ENCODE peak calls at places on chromosomes 11 and 22, in six cellular contexts. M is CD4-positive, alpha-beta T cell; V is CD4-positive, alpha-beta memory T cell; Q is pancreas; Z is CD8-positive, alpha-beta memory T cell; F is hepatocyte. J is an unnamed sample.

GRCh38 chr11:132632641-132633124 is 899.6 kb downstream of the OPCML start:
- DNase-seq in F (peak; percentile 66), Q (no peak), V (no peak), M (no peak), Z (no peak), J (no peak)

GRCh38 chr11:38384568-38384967 is 1786.5 kb upstream of the RAG2 start:
- DNase-seq in M (no peak), V (no peak), Z (no peak), F (no peak), Q (no peak), J (no peak)

GRCh38 chr22:28375761-28376534 is 303.7 kb downstream of the TTC28 start:
- DNase-seq in F (no peak), V (no peak), Q (no peak), M (no peak), Z (no peak), J (no peak)

GRCh38 chr11:130622126-130622525 is 173.7 kb downstream of the ADAMTS15 start:
- DNase-seq in Z (no peak), M (no peak), V (no peak), Q (no peak), F (no peak), J (no peak)

GRCh38 chr11:76613901-76614300 is 56.6 kb downstream of the LRRC32 start:
- DNase-seq in F (no peak), Z (no peak), Q (no peak), V (no peak), M (no peak), J (no peak)

GRCh38 chr22:24737582-24737981 is 36.9 kb downstream of the PIWIL3 start:
- DNase-seq in F (no peak), Z (no peak), M (no peak), Q (no peak), V (no peak), J (no peak)

GRCh38 chr11:120516461-120517389 is 5.2 kb downstream of the GRIK4 start:
- DNase-seq in Q (no peak), V (no peak), M (no peak), F (peak; percentile 38), Z (no peak), J (no peak)

GRCh38 chr22:37381489-37381888 is 45.8 kb downstream of the ELFN2 start:
- DNase-seq in Z (no peak), V (no peak), M (no peak), Q (no peak), F (no peak), J (no peak)

GRCh38 chr22:35961480-35961902 is 67.1 kb downstream of the RBFOX2 start:
- DNase-seq in Z (no peak), F (peak; percentile 57), V (no peak), M (no peak), Q (peak; percentile 19), J (no peak)

GRCh38 chr11:64230209-64230984 is at the start of gene DNAJC4:
- DNase-seq in M (peak; percentile 85), V (peak; percentile 87), F (peak; percentile 96), Q (peak; percentile 94), Z (peak; percentile 85), J (peak; percentile 83)

GRCh38 chr11:77724639-77725038 is 87.0 kb upstream of the CLNS1A start:
- DNase-seq in Z (no peak), F (no peak), V (no peak), Q (no peak), M (no peak), J (no peak)

GRCh38 chr22:50002791-50003190 is 9.8 kb downstream of the IL17REL start:
- DNase-seq in F (peak; percentile 13), V (no peak), M (no peak), Q (no peak), Z (no peak), J (no peak)

GRCh38 chr11:120019191-120019590 is 118.7 kb downstream of the TRIM29 start:
- DNase-seq in F (no peak), Z (no peak), M (no peak), V (no peak), Q (no peak), J (no peak)

GRCh38 chr11:22690891-22691290 is 24.5 kb downstream of the GAS2 start:
- DNase-seq in Z (no peak), Q (no peak), V (peak; percentile 19), F (no peak), M (peak; percentile 12), J (no peak)

GRCh38 chr11:130454495-130455262 is 6.2 kb downstream of the ADAMTS15 start:
- DNase-seq in M (no peak), V (no peak), Z (no peak), Q (no peak), F (no peak), J (no peak)

GRCh38 chr22:25749420-25750169 is 7.6 kb downstream of the MYO18B start:
- DNase-seq in V (no peak), Q (no peak), F (no peak), M (no peak), Z (no peak), J (no peak)

GRCh38 chr22:36323182-36323854 is 64.4 kb downstream of the MYH9 start:
- DNase-seq in Z (no peak), V (no peak), Q (no peak), M (no peak), F (no peak), J (no peak)

GRCh38 chr22:47034076-47034808 is 271.8 kb downstream of the TBC1D22A start:
- DNase-seq in Q (no peak), V (no peak), F (no peak), Z (no peak), M (no peak), J (no peak)

GRCh38 chr22:40560551-40560950 is 76.0 kb downstream of the MRTFA start:
- DNase-seq in Q (no peak), M (no peak), Z (no peak), F (no peak), V (no peak), J (no peak)

GRCh38 chr11:2258501-2259465 is 11.6 kb downstream of the ASCL2 start:
- DNase-seq in Q (no peak), F (peak; percentile 3), Z (no peak), M (no peak), V (no peak), J (no peak)

GRCh38 chr11:39571081-39571480 is 1888.4 kb downstream of the LRRC4C start:
- DNase-seq in Q (no peak), F (no peak), V (no peak), Z (no peak), M (no peak), J (no peak)

GRCh38 chr22:43392385-43392989 is 19.3 kb upstream of the MPPED1 start:
- DNase-seq in V (no peak), F (no peak), Q (no peak), M (no peak), Z (no peak), J (no peak)

GRCh38 chr11:124538019-124538418 is 5.4 kb downstream of the OR8B12 start:
- DNase-seq in Q (no peak), F (peak; percentile 18), V (no peak), Z (no peak), M (no peak), J (no peak)

GRCh38 chr11:15278129-15278528 is 163.4 kb downstream of the INSC start:
- DNase-seq in Z (no peak), F (peak; percentile 28), V (no peak), M (no peak), Q (no peak), J (no peak)

GRCh38 chr22:40410272-40410671 is 39.9 kb downstream of the SGSM3 start:
- DNase-seq in Z (no peak), Q (no peak), V (no peak), M (no peak), F (no peak), J (no peak)

DNA sequence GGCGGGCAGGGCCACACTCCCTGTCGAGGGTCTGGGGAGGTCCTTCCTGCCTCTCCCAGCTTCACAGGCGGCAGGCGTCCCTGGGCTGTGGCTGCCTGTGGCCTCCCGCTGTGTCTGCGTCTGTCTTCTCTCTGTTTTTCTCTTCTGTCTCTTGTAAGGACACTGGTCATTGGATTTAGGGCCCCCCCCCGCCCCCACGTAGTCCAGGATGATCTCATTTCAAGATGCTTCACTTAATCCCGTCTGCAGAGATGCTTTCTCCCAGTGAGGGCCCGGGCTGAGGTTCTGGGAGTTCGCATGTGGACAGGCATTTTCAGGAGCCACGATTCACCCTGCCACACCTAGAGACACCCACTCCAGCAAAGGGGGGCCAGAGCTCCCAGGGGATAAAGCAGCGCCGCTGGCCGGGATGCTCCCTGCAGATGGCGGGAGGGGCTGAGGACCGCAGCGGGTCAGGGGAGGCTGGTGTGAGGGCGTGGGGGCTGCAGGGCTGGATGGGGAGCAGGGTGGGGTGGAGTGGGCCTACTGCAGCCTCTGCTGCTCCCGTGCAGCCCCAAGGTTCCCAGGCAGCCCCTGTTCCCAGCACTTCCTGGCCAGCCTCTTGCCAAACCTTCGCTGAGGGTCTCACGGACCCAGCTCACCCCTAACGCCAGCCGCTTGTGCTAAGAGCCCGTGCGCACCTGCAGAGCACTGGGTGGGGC is 12.9 kb downstream of the MUC5B start:
- DNase-seq in M (no peak), V (no peak), Z (no peak), F (no peak), Q (no peak), J (no peak)
- H3K9me3 ChIP-seq in M (no peaks in the 10 kb centered on the region), V (no peaks in the 10 kb centered on the region), Z (no peaks in the 10 kb centered on the region), F (no peaks in the 10 kb centered on the region), Q (no peaks in the 10 kb centered on the region), J (no peaks in the 10 kb centered on the region)

DNA sequence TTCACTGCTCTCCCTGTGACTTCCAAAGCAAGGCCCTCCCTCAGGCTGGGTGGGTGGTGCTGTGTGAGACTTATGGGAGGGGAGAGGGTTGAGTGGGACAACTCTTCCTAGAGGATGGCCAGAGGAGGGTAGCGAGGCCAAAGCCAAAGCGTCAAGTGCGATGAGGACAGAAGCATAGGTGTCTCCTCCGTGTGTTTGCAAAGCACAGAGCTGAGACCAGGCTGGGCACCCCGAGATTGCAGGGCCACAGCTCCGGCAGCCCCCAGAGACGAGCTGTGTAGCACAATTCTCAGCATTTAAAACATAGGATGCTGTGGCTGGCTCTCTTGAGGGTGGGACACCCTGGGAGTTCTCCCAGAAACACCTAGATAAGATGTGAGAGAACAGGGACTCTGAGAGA is 1374.5 kb downstream of the BRD1 start:
- DNase-seq in F (no peak), Q (no peak), M (no peak), Z (no peak), V (no peak), J (no peak)
- H3K9me3 ChIP-seq in F (no peaks in the 10 kb centered on the region), Q (no peaks in the 10 kb centered on the region), M (no peaks in the 10 kb centered on the region), Z (no peaks in the 10 kb centered on the region), V (no peaks in the 10 kb centered on the region), J (no peaks in the 10 kb centered on the region)

GRCh38 chr22:31088233-31088986 is 7.3 kb downstream of the SMTN start:
- DNase-seq in Z (no peak), M (no peak), F (peak; percentile 5), V (no peak), Q (no peak), J (no peak)

GRCh38 chr22:31089101-31090100 is 8.3 kb downstream of the SMTN start:
- DNase-seq in F (peak; percentile 61), V (peak; percentile 32), Z (no peak), Q (peak; percentile 19), M (no peak), J (no peak)

GRCh38 chr22:31092161-31092560 is 11.0 kb downstream of the SMTN start:
- DNase-seq in Z (no peak), Q (no peak), V (no peak), F (no peak), M (no peak), J (no peak)

GRCh38 chr22:31091106-31091975 is 10.2 kb downstream of the SMTN start:
- DNase-seq in Q (peak; percentile 16), Z (no peak), V (no peak), M (no peak), F (peak; percentile 4), J (no peak)

GRCh38 chr22:31090217-31091085 is 9.3 kb downstream of the SMTN start:
- DNase-seq in M (no peak), Q (no peak), V (no peak), F (no peak), Z (no peak), J (no peak)
- H3K9me3 ChIP-seq in M (no peaks in the 10 kb centered on the region), Q (no peaks in the 10 kb centered on the region), V (no peaks in the 10 kb centered on the region), F (no peaks in the 10 kb centered on the region), Z (no peaks in the 10 kb centered on the region), J (no peaks in the 10 kb centered on the region)

GRCh38 chr11:29518389-29519174 is 498.2 kb downstream of the KCNA4 start:
- DNase-seq in V (no peak), Q (no peak), M (no peak), F (peak; percentile 50), Z (no peak), J (no peak)
- H3K9me3 ChIP-seq in V (no peaks in the 10 kb centered on the region), Q (no peaks in the 10 kb centered on the region), M (peaks cover 18% of the 10 kb centered on the region), F (peaks cover 4% of the 10 kb centered on the region), Z (peaks cover 3% of the 10 kb centered on the region), J (no peaks in the 10 kb centered on the region)

J was measured in T-helper 17 cell.